ENCODE peak calls at places on chromosomes 1 and 21, in four cellular contexts. One of them, this sample, is unnamed.

GRCh38 chr21:34280987-34281386 is 82.8 kb upstream of the KCNE2 start:
- DNase-seq in IMR-90: no peak
- DNase-seq in suprapubic skin: no peak
- DNase-seq in GM12892: no peak
- DNase-seq in this sample: no peak

GRCh38 chr21:43375827-43376795 is 50.8 kb downstream of the SIK1 start:
- DNase-seq in IMR-90: no peak
- DNase-seq in GM12892: no peak
- DNase-seq in suprapubic skin: peak
- DNase-seq in this sample: no peak

GRCh38 chr1:17177654-17178053 is 27.3 kb upstream of the PADI1 start:
- DNase-seq in IMR-90: no peak
- DNase-seq in GM12892: no peak
- DNase-seq in suprapubic skin: no peak
- DNase-seq in this sample: no peak

GRCh38 chr1:48870596-48870995 is 93.9 kb upstream of the BEND5 start:
- DNase-seq in suprapubic skin: no peak
- DNase-seq in IMR-90: no peak
- DNase-seq in GM12892: no peak
- DNase-seq in this sample: no peak

GRCh38 chr1:15287035-15287434 is 40.0 kb downstream of the FHAD1 start:
- DNase-seq in suprapubic skin: no peak
- DNase-seq in GM12892: no peak
- DNase-seq in IMR-90: no peak
- DNase-seq in this sample: peak

GRCh38 chr1:81832573-81832972 is 31.8 kb downstream of the ADGRL2 start:
- DNase-seq in IMR-90: peak
- DNase-seq in suprapubic skin: no peak
- DNase-seq in GM12892: no peak
- DNase-seq in this sample: no peak

GRCh38 chr1:21278208-21278861 is 11.9 kb downstream of the ECE1 start:
- DNase-seq in GM12892: no peak
- DNase-seq in IMR-90: no peak
- DNase-seq in suprapubic skin: no peak
- DNase-seq in this sample: no peak

GRCh38 chr1:228803421-228803820 is 68.1 kb downstream of the RHOU start:
- DNase-seq in GM12892: no peak
- DNase-seq in IMR-90: no peak
- DNase-seq in suprapubic skin: no peak
- DNase-seq in this sample: no peak

GRCh38 chr21:29133241-29133640 is 2.8 kb downstream of the MAP3K7CL start:
- DNase-seq in suprapubic skin: no peak
- DNase-seq in GM12892: no peak
- DNase-seq in IMR-90: no peak
- DNase-seq in this sample: no peak

GRCh38 chr1:76269175-76269574 is 194.6 kb downstream of the ST6GALNAC3 start:
- DNase-seq in IMR-90: peak
- DNase-seq in GM12892: no peak
- DNase-seq in suprapubic skin: no peak
- DNase-seq in this sample: no peak

GRCh38 chr1:59971464-59971911 is 44.9 kb upstream of the CYP2J2 start:
- DNase-seq in GM12892: peak
- DNase-seq in suprapubic skin: peak
- DNase-seq in IMR-90: peak
- DNase-seq in this sample: peak

GRCh38 chr1:97209381-97209780 is 487.8 kb downstream of the PTBP2 start:
- DNase-seq in IMR-90: peak
- DNase-seq in GM12892: no peak
- DNase-seq in suprapubic skin: no peak
- DNase-seq in this sample: no peak

GRCh38 chr1:36091141-36091540 is 2.4 kb downstream of the ADPRS start:
- DNase-seq in GM12892: no peak
- DNase-seq in IMR-90: no peak
- DNase-seq in suprapubic skin: peak
- DNase-seq in this sample: peak
- TF ChIP-seq POLR2A in GM12892: no peak
- TF ChIP-seq POLR2A in IMR-90: no peak
- TF ChIP-seq POLR2A in suprapubic skin: no peak
- TF ChIP-seq POLR2A in this sample: no peak

GRCh38 chr1:207051615-207051943 is 571 bp upstream of the YOD1 start:
- DNase-seq in suprapubic skin: no peak
- DNase-seq in GM12892: no peak
- DNase-seq in IMR-90: no peak
- DNase-seq in this sample: no peak

GRCh38 chr1:207050428-207050767 is 610 bp downstream of the YOD1 start:
- DNase-seq in suprapubic skin: no peak
- DNase-seq in IMR-90: no peak
- DNase-seq in GM12892: no peak
- DNase-seq in this sample: peak

GRCh38 chr1:207049514-207049913 is 1.5 kb downstream of the YOD1 start:
- DNase-seq in IMR-90: no peak
- DNase-seq in suprapubic skin: no peak
- DNase-seq in GM12892: no peak
- DNase-seq in this sample: no peak

GRCh38 chr1:207049974-207050391 is 1.0 kb downstream of the YOD1 start:
- DNase-seq in GM12892: no peak
- DNase-seq in suprapubic skin: no peak
- DNase-seq in IMR-90: peak
- DNase-seq in this sample: no peak

DNA sequence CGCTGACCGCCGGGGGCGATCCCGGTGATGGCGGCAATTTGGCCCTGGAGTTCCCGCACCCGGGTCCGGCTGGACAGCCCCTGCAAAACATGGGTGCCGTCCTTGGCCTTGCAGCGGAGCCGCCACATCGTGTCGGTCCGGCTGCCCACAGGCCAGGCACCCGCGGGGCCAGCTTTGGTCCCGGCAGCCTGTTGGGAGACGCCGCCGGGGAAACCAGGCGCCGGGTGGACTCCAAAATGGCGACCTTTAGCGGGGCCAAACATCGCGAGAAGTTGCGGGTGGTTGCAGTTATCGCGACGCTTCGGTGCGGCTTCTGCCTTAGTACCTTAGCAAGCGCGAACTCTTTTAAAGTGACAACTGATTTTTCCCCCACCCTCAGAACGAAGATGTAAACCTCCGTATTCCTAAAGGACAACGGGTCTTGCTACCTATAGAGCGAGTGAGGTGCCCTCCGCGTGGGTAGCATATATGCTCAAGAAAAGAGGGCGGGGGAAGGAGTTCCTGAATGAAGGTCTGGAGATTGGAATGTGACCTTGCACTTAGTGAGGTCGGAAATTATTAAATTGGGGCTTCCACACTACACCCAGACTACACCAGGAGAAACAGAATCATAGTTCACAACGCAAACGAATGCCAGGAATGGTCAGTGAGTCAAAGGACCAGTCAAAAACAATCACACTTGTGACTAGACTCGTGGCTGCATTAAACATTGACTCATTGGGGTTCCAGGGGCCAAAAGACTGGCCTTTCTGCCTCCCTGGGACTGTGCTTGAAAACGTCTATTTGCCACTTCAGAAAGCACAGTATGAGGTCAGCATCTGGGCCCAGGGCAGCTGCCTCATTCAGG is at the start of gene YOD1:
- DNase-seq in IMR-90: peak
- DNase-seq in suprapubic skin: peak
- DNase-seq in GM12892: peak
- DNase-seq in this sample: peak
- TF ChIP-seq POLR2A in IMR-90: peak
- TF ChIP-seq POLR2A in suprapubic skin: peak
- TF ChIP-seq POLR2A in GM12892: peak
- TF ChIP-seq POLR2A in this sample: no peak

GRCh38 chr1:175000697-175001187 is 995 bp downstream of the CACYBP start:
- DNase-seq in suprapubic skin: no peak
- DNase-seq in IMR-90: no peak
- DNase-seq in GM12892: no peak
- DNase-seq in this sample: no peak

GRCh38 chr1:174998569-174999215 is 1.1 kb upstream of the CACYBP start:
- DNase-seq in suprapubic skin: no peak
- DNase-seq in IMR-90: peak
- DNase-seq in GM12892: no peak
- DNase-seq in this sample: peak

GRCh38 chr1:175002910-175003517 is 3.3 kb downstream of the CACYBP start:
- DNase-seq in suprapubic skin: no peak
- DNase-seq in GM12892: no peak
- DNase-seq in IMR-90: no peak
- DNase-seq in this sample: no peak

GRCh38 chr1:174999216-174999925 is 376 bp upstream of the CACYBP start:
- DNase-seq in suprapubic skin: peak
- DNase-seq in GM12892: peak
- DNase-seq in IMR-90: peak
- DNase-seq in this sample: peak

DNA sequence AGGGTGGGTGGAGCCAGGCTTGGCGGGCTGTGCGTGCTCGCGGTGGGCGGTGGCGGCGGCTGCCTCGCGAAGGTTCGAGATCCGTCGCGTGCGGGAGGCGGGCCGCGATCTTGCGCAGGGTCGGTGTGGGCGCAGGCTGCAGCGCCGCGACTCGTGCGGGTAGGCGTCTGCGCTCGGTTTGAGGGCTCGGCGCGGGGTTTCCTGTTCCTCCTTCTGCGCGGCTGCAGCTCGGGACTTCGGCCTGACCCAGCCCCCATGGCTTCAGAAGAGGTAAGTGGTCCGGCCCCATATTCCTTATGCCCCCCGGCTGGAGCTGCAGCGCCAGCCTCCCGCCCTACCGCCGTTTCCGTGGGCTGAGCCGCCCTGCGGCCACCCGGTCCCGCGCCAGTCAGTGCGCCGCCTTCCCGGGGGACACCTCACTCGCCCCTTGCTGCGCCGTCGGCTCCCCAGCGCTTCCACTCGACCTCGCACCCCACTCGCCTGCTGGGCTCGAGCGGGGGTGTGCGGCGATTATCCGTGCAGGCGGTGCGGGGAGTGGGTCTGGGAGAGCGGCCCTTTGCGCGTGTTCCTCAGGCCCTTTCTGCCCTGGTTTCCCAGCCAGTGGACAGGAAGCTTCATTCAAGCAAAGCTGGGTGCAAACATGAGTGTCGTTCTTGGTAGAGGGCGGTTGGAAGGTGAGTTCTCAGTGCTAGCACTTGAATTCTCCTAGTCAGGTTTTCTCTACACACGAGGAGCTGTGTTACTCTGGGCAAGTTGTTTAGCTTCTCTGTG is at the start of gene CACYBP:
- DNase-seq in suprapubic skin: peak
- DNase-seq in GM12892: no peak
- DNase-seq in IMR-90: peak
- DNase-seq in this sample: no peak
- TF ChIP-seq POLR2A in suprapubic skin: no peak
- TF ChIP-seq POLR2A in GM12892: no peak
- TF ChIP-seq POLR2A in IMR-90: no peak
- TF ChIP-seq POLR2A in this sample: no peak

GRCh38 chr1:245566952-245567351 is 412.2 kb downstream of the KIF26B start:
- DNase-seq in GM12892: no peak
- DNase-seq in suprapubic skin: no peak
- DNase-seq in IMR-90: no peak
- DNase-seq in this sample: no peak
- TF ChIP-seq POLR2A in GM12892: no peak
- TF ChIP-seq POLR2A in suprapubic skin: no peak
- TF ChIP-seq POLR2A in IMR-90: no peak
- TF ChIP-seq POLR2A in this sample: no peak

GRCh38 chr1:205677152-205677551 is 3.2 kb downstream of the SLC45A3 start:
- DNase-seq in IMR-90: no peak
- DNase-seq in suprapubic skin: no peak
- DNase-seq in GM12892: no peak
- DNase-seq in this sample: no peak

GRCh38 chr1:205676597-205676996 is 3.7 kb downstream of the SLC45A3 start:
- DNase-seq in suprapubic skin: no peak
- DNase-seq in GM12892: no peak
- DNase-seq in IMR-90: no peak
- DNase-seq in this sample: no peak

GRCh38 chr1:205678286-205679111 is 1.8 kb downstream of the SLC45A3 start:
- DNase-seq in IMR-90: peak
- DNase-seq in GM12892: no peak
- DNase-seq in suprapubic skin: no peak
- DNase-seq in this sample: no peak

GRCh38 chr1:205681364-205681763 is 1.1 kb upstream of the SLC45A3 start:
- DNase-seq in GM12892: no peak
- DNase-seq in IMR-90: no peak
- DNase-seq in suprapubic skin: no peak
- DNase-seq in this sample: no peak

DNA sequence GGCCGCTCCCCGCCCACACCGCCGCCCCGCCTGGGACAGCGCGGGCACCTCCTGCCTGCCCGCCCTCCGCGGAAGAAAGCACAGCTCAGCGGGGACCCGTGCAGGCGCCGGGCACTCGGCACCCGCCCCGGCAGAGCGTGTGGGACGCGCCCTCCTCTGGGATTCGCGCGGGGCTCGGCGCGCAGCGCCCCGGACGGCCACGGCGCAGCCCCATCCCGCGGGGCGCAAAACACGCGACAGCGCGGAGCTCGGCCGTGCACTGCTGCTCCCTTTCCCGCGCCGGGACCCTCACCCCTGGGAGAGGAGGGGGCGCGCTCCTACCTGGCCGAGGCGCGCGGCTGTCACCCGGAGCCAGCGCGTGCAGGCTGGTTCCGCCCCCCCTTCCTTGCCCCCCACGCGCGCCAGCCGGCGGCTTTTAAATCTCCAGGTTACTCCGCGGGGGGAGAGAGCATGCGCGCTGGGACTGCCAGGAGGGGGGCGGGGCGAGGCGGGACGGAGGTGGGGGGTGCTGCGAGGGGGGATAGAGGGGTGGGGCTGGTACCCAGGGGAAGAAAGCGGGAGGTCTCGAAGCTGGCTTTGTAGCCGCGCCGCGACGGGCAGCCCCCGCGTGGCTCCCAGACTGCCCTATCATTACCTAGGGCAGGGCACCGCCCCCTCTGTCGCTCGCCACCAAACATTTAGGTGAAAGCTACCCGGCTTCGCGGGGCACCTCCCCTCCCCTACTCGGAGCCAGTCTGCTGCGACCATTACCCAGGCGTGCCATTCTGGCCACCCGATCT is at the start of gene SLC45A3:
- DNase-seq in suprapubic skin: no peak
- DNase-seq in GM12892: peak
- DNase-seq in IMR-90: no peak
- DNase-seq in this sample: no peak
- TF ChIP-seq POLR2A in suprapubic skin: no peak
- TF ChIP-seq POLR2A in GM12892: no peak
- TF ChIP-seq POLR2A in IMR-90: no peak
- TF ChIP-seq POLR2A in this sample: no peak